ENCODE peak calls at places on chromosomes 1 and 21, in eight cellular contexts. Z is suprapubic skin, R is stomach, Y is endothelial cell of umbilical vein, D is transverse colon, E is HCT116, P is upper lobe of left lung, Q is breast epithelium. T is an unnamed sample. For H3K36me3, the result is how much of the 10 kb centered on the place peaks cover.

GRCh38 chr21:31505975-31506374 is 153.5 kb upstream of the SOD1 start:
- DNase-seq in Z (no peak), R (no peak), Y (no peak), D (no peak), E (no peak), P (no peak), Q (no peak), T (no peak)

GRCh38 chr1:88979749-88980116 is 12.7 kb downstream of the KYAT3 start:
- DNase-seq in Z (no peak), R (no peak), Y (no peak), D (no peak), E (no peak), P (no peak), Q (no peak), T (no peak)

GRCh38 chr1:204716687-204717086 is 31.1 kb upstream of the LRRN2 start:
- DNase-seq in Z (no peak), R (no peak), Y (no peak), D (no peak), E (no peak), P (no peak), Q (no peak), T (no peak)

GRCh38 chr21:15227919-15228318 is 163.1 kb upstream of the NRIP1 start:
- DNase-seq in Z (no peak), R (no peak), Y (no peak), D (no peak), E (no peak), P (no peak), Q (no peak), T (no peak)

GRCh38 chr1:244435562-244436205 is 16.0 kb downstream of the ADSS2 start:
- DNase-seq in Z (no peak), R (no peak), Y (peak), D (no peak), E (peak), P (no peak), Q (no peak), T (no peak)

GRCh38 chr1:157880621-157881020 is 39.0 kb upstream of the CD5L start:
- DNase-seq in Z (no peak), R (no peak), Y (no peak), D (no peak), E (no peak), P (no peak), Q (no peak), T (no peak)

GRCh38 chr1:107820797-107821196 is 144.2 kb downstream of the VAV3 start:
- DNase-seq in Z (no peak), R (no peak), Y (peak), D (no peak), E (no peak), P (no peak), Q (no peak), T (no peak)

GRCh38 chr1:228166170-228166936 is 749 bp downstream of the IBA57 start:
- DNase-seq in Z (peak), R (peak), Y (no peak), D (peak), E (peak), P (peak), Q (peak), T (no peak)

GRCh38 chr1:23383547-23384311 is 14.1 kb upstream of the ZNF436 start:
- DNase-seq in Z (no peak), R (no peak), Y (no peak), D (no peak), E (no peak), P (no peak), Q (no peak), T (no peak)

GRCh38 chr1:3011127-3011526 is 10.1 kb upstream of the ACTRT2 start:
- DNase-seq in Z (no peak), R (no peak), Y (no peak), D (no peak), E (no peak), P (no peak), Q (no peak), T (no peak)

GRCh38 chr1:7857951-7858350 is 5.1 kb upstream of the UTS2 start:
- DNase-seq in Z (no peak), R (no peak), Y (no peak), D (no peak), E (no peak), P (no peak), Q (no peak), T (peak)

GRCh38 chr1:221439008-221439733 is 302.7 kb downstream of the DUSP10 start:
- DNase-seq in Z (no peak), R (no peak), Y (peak), D (no peak), E (peak), P (no peak), Q (no peak), T (no peak)

GRCh38 chr1:195915826-195916225 is 692.4 kb downstream of the KCNT2 start:
- DNase-seq in Z (no peak), R (no peak), Y (no peak), D (no peak), E (no peak), P (peak), Q (no peak), T (no peak)

GRCh38 chr1:211606327-211606913 is 27.5 kb upstream of the SLC30A1 start:
- DNase-seq in Z (no peak), R (no peak), Y (no peak), D (peak), E (no peak), P (no peak), Q (no peak), T (no peak)

GRCh38 chr1:154755858-154756730 is 114.0 kb downstream of the KCNN3 start:
- DNase-seq in Z (no peak), R (peak), Y (no peak), D (no peak), E (no peak), P (no peak), Q (no peak), T (no peak)

GRCh38 chr21:16423921-16424320 is 694.1 kb downstream of the USP25 start:
- DNase-seq in Z (no peak), R (no peak), Y (no peak), D (no peak), E (no peak), P (no peak), Q (no peak), T (no peak)

GRCh38 chr21:26115899-26116298 is 54.7 kb downstream of the APP start:
- DNase-seq in Z (no peak), R (no peak), Y (peak), D (no peak), E (no peak), P (no peak), Q (no peak), T (no peak)

GRCh38 chr1:17437260-17438175 is 2.0 kb downstream of the RCC2 start:
- DNase-seq in Z (no peak), R (peak), Y (peak), D (peak), E (no peak), P (peak), Q (no peak), T (no peak)

GRCh38 chr1:157001304-157001703 is 44.2 kb downstream of the ARHGEF11 start:
- DNase-seq in Z (no peak), R (no peak), Y (no peak), D (no peak), E (no peak), P (no peak), Q (no peak), T (no peak)

GRCh38 chr1:151510020-151510405 is 1.2 kb upstream of the CGN start:
- DNase-seq in Z (no peak), R (no peak), Y (no peak), D (peak), E (no peak), P (no peak), Q (no peak), T (no peak)

GRCh38 chr1:1047963-1048362 is 26.1 kb downstream of the RNF223 start:
- DNase-seq in Z (no peak), R (no peak), Y (no peak), D (no peak), E (no peak), P (peak), Q (no peak), T (no peak)

GRCh38 chr1:236320671-236321070 is 38.9 kb upstream of the ERO1B start:
- DNase-seq in Z (no peak), R (no peak), Y (no peak), D (no peak), E (no peak), P (no peak), Q (no peak), T (no peak)

GRCh38 chr1:243280571-243281129 is 24.8 kb downstream of the SDCCAG8 start:
- DNase-seq in Z (no peak), R (no peak), Y (no peak), D (no peak), E (no peak), P (no peak), Q (no peak), T (no peak)

GRCh38 chr1:117613969-117614865 is 8.4 kb downstream of the TENT5C start:
- DNase-seq in Z (no peak), R (no peak), Y (no peak), D (no peak), E (no peak), P (no peak), Q (peak), T (no peak)

GRCh38 chr21:42348762-42349161 is 2.0 kb downstream of the TFF2 start:
- DNase-seq in Z (no peak), R (no peak), Y (no peak), D (no peak), E (no peak), P (no peak), Q (no peak), T (no peak)

GRCh38 chr1:227318852-227319607 is 738 bp upstream of the CDC42BPA start:
- DNase-seq in Z (peak), R (peak), Y (peak), D (peak), E (no peak), P (no peak), Q (peak), T (no peak)

GRCh38 chr1:200999667-201000066 is 23.8 kb downstream of the KIF21B start:
- DNase-seq in Z (no peak), R (no peak), Y (no peak), D (no peak), E (no peak), P (no peak), Q (no peak), T (no peak)

GRCh38 chr1:22553104-22553880 is 10.0 kb upstream of the EPHA8 start:
- DNase-seq in Z (no peak), R (no peak), Y (no peak), D (peak), E (no peak), P (no peak), Q (no peak), T (no peak)

GRCh38 chr1:166903232-166903631 is 27.2 kb upstream of the TADA1 start:
- DNase-seq in Z (no peak), R (no peak), Y (no peak), D (no peak), E (no peak), P (no peak), Q (no peak), T (no peak)

GRCh38 chr1:50774759-50775351 is 185.2 kb downstream of the FAF1 start:
- DNase-seq in Z (no peak), R (no peak), Y (peak), D (no peak), E (peak), P (no peak), Q (no peak), T (peak)

GRCh38 chr21:37249112-37249904 is 17.8 kb downstream of the VPS26C start:
- DNase-seq in Z (no peak), R (no peak), Y (no peak), D (no peak), E (no peak), P (no peak), Q (no peak), T (no peak)

DNA sequence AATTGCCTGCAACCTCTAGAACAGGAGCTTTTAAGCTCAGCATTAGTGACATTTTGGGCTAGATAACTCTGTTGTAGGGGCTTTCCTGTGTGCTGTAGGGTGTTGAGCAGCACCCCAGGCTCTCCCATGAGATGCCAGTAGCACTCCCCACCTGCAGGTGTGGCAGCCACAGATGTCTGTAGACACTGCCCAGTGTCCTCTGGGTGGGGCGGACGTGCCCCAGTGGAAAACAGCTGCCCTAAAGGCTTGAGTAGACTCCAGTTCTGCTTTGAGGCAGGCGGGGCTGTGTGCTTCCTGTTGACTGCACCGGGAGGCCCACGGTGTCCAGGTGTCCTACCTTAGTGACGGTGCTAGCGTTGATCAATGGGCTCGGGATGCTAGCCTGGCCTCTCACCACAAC is 16.9 kb upstream of the PWP2 start:
- DNase-seq in Z (peak), R (peak), Y (no peak), D (peak), E (no peak), P (no peak), Q (peak), T (no peak)
- H3K36me3 ChIP-seq in Z (half or more), R (half or more), Y (under half), D (under half), E (under half), P (under half), Q (under half), T (under half)

GRCh38 chr1:234936631-234937389 is 191.8 kb downstream of the TOMM20 start:
- DNase-seq in Z (no peak), R (no peak), Y (no peak), D (no peak), E (no peak), P (no peak), Q (no peak), T (no peak)
- TF ChIP-seq POLR2AphosphoS5 in Z (no peak), R (no peak), Y (no peak), D (no peak), E (no peak), P (no peak), Q (no peak), T (no peak)

DNA sequence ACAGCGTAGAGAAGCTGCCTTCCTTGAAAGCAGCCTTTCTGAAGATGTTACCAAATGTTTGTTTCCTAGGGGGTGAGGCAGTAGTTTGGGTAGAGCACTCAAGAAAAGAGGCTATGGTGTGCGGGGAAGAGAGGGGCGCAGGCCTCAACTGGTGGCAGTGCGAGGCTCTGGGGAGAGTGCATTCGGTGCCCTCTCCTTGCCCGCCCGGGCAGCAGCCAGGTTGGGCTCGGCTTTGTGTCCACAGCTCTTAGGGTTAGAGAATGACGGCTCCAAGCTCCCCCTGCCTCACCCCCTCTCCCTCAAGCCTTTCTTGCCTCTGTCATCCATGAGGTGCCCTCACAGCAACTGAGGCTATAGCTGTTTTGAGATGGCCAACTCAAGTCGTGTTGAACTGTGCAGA is 899 bp upstream of the SLFNL1 start:
- DNase-seq in Z (no peak), R (no peak), Y (no peak), D (no peak), E (no peak), P (no peak), Q (no peak), T (no peak)
- H3K27ac ChIP-seq in Z (no peak), R (no peak), Y (no peak), D (no peak), E (no peak), P (no peak), Q (no peak), T (no peak)

GRCh38 chr1:6393400-6394187 is at the start of gene ACOT7:
- DNase-seq in Z (peak), R (peak), Y (peak), D (peak), E (peak), P (peak), Q (peak), T (no peak)
- H3K36me3 ChIP-seq in Z (under half), R (under half), Y (under half), D (under half), E (under half), P (under half), Q (under half), T (under half)

GRCh38 chr1:182869241-182869666 is 30.1 kb downstream of the DHX9 start:
- DNase-seq in Z (no peak), R (no peak), Y (no peak), D (no peak), E (no peak), P (no peak), Q (no peak), T (no peak)
- TF ChIP-seq POLR2AphosphoS5 in Z (no peak), R (no peak), Y (no peak), D (no peak), E (no peak), P (no peak), Q (no peak), T (no peak)